ENCODE peak calls at places on chromosomes 11 and 22, in nine cellular contexts. L is H9, R is fibroblast of pulmonary artery, W is fibroblast of villous mesenchyme, S is lower leg skin, X is nephron progenitor cell, Y is upper lobe of right lung, J is dorsolateral prefrontal cortex, B is WTC11. F is an unnamed sample.

GRCh38 chr11:63918576-63919171 is 1.7 kb upstream of the RCOR2 start:
- DNase-seq in L (peak), W (peak), B (peak), Y (no peak), X (peak), S (no peak), R (no peak), J (no peak), F (no peak)

GRCh38 chr22:35154937-35155387 is 89.0 kb downstream of the ISX start:
- DNase-seq in S (no peak), R (peak), L (peak), J (peak), Y (peak), X (peak), W (peak), B (peak), F (peak)

GRCh38 chr11:16226245-16226644 is 130.1 kb downstream of the SOX6 start:
- DNase-seq in W (peak), J (no peak), X (no peak), R (peak), B (no peak), Y (peak), S (peak), L (no peak), F (no peak)

GRCh38 chr11:116972692-116973091 is 125.5 kb downstream of the SIK3 start:
- DNase-seq in B (no peak), J (no peak), R (no peak), X (no peak), W (no peak), Y (no peak), S (no peak), L (no peak), F (no peak)

GRCh38 chr11:111938687-111939160 is 1.6 kb downstream of the DIXDC1 start:
- DNase-seq in B (peak), J (no peak), X (peak), S (no peak), L (peak), Y (no peak), R (peak), W (peak), F (no peak)

GRCh38 chr22:19635644-19636043 is 78.7 kb upstream of the SEPTIN5 start:
- DNase-seq in R (no peak), X (no peak), J (no peak), Y (no peak), S (peak), L (no peak), B (no peak), W (no peak), F (no peak)

GRCh38 chr11:7892751-7893356 is 38.2 kb downstream of the OR10A6 start:
- DNase-seq in X (no peak), B (no peak), S (no peak), J (no peak), L (no peak), W (peak), Y (no peak), R (peak), F (no peak)

GRCh38 chr11:66820921-66821320 is 22.3 kb upstream of the RCE1 start:
- DNase-seq in J (no peak), X (no peak), W (peak), R (no peak), L (no peak), S (no peak), Y (no peak), B (no peak), F (no peak)

GRCh38 chr11:121723261-121723741 is 270.5 kb upstream of the SORL1-AS1 start:
- DNase-seq in R (peak), B (peak), W (peak), X (peak), L (peak), S (no peak), Y (no peak), J (peak), F (no peak)

GRCh38 chr11:96215094-96215782 is 127.8 kb downstream of the MAML2 start:
- DNase-seq in J (no peak), Y (no peak), X (peak), R (peak), L (no peak), B (no peak), W (peak), S (no peak), F (no peak)

GRCh38 chr22:20020533-20021195 is at the start of gene TANGO2:
- DNase-seq in L (peak), J (peak), R (peak), X (peak), Y (peak), B (peak), W (peak), S (peak), F (no peak)

GRCh38 chr11:69440876-69441275 is 40.6 kb upstream of the LINC01488 start:
- DNase-seq in W (no peak), R (no peak), Y (no peak), X (no peak), B (no peak), L (no peak), S (no peak), J (peak), F (peak)

GRCh38 chr11:9351956-9352355 is 32.5 kb upstream of the IPO7 start:
- DNase-seq in L (no peak), X (no peak), Y (no peak), J (no peak), R (no peak), B (no peak), S (no peak), W (no peak), F (no peak)

GRCh38 chr11:116192509-116193206 is 580.1 kb downstream of the BUD13 start:
- DNase-seq in J (no peak), B (no peak), Y (no peak), X (peak), W (no peak), R (no peak), L (no peak), S (no peak), F (no peak)

GRCh38 chr11:908273-908672 is 2.3 kb downstream of the CHID1 start:
- DNase-seq in L (no peak), W (no peak), B (no peak), J (no peak), R (no peak), Y (no peak), X (no peak), S (no peak), F (no peak)

GRCh38 chr11:82315093-82315492 is 418.6 kb downstream of the FAM181B start:
- DNase-seq in B (peak), X (peak), Y (no peak), R (no peak), S (no peak), L (peak), J (no peak), W (no peak), F (no peak)
- TF ChIP-seq CTCF in B (peak), X (peak), Y (peak), R (no peak), S (no peak), L (peak), J (peak), W (peak), F (peak)

DNA sequence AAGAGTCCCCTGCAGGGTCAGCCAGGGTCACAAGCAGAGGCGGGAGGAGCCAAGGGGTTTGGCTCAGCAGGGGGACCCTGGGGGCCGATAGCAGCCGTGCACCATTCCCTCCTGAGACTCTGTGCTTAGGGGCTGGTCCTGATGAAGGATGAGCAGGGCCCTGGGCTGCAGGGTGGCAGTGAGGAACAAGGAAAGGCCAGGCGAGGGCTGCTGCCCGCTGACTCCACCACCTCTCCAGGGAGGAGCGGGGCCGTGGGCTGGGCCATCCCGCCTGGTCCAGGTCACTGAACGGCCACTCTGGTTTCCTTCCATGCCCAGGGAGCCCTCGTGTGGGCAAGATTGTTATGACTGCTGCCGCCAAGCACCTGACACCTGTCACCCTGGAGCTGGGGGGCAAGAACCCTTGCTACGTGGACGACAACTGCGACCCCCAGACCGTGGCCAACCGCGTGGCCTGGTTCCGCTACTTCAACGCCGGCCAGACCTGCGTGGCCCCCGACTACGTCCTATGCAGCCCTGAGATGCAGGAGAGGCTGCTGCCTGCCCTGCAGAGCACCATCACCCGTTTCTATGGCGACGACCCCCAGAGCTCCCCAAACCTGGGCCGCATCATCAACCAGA is 9.2 kb upstream of the NDUFS8 start:
- DNase-seq in Y (no peak), W (no peak), L (peak), R (no peak), X (no peak), B (peak), S (no peak), J (no peak), F (no peak)
- TF ChIP-seq CTCF in Y (peak), W (peak), L (peak), R (peak), X (peak), B (no peak), S (no peak), J (no peak), F (peak)

DNA sequence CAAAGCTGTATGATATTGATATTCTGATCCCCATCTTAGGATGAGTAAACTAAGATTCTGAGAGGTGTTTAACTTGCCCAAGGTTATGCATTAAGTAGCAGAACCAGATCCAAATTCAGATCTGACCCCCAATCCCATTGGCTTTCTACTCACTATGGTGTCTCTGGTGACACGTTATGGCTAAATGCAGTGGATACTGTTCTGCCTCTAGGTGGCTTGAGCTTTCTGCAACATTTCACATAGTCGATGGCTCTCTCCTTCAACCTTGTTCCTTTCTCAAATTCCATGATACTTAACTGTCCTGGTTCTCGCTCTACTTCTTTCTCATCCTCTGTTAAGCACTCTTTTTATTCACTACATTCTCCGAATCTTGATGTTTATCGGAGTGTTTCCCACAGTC is 9.4 kb downstream of the C11orf97 start:
- DNase-seq in S (no peak), B (no peak), W (peak), Y (no peak), R (peak), L (peak), J (no peak), X (no peak), F (no peak)
- TF ChIP-seq CTCF in S (no peak), B (peak), W (peak), Y (peak), R (peak), L (peak), J (no peak), X (peak), F (peak)

DNA sequence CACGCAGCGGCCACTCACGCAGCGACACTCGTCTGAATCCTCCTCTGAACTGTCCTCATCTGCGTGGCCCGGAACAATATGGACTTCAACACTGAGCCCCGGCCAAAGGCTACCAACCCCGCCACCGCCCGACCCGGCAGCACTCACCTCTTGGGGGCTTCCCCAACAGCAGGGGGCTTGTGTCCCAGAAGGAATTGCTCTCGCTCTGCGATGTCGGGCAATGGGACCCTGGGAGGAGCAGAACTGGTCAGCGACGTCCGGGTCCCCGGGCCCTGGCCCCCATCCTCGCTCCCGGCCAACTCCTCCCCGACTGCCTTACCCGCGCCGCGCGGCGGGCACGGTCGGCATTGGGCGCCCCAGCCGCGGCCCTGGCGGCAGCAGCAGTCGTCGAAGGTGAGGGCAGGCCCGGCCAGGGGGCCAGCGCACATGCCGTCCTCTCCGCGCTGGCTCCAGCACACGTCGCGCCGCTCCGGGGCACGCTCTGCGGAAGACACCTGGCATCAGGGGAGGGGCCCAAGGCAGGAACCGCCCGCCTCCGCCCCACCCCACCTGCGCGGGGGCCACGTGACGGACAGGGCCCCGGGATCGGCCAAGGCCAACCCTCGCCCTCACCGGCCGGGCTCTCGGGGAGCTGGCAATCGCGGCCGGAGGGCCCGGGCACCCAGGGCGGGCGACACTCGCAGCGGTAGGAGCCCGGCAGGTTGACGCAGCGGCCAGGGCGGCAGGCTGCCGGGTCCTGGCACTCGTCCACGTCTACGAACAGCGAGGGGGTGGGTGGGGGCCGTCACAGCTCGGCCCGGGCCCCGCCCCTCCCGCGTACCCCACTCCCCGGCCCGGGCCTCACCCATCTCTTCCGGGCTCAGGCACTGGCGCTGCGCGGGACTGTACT is 14.8 kb downstream of the SCYL1 start:
- DNase-seq in B (peak), X (no peak), Y (no peak), W (no peak), J (no peak), L (peak), R (no peak), S (peak), F (no peak)
- TF ChIP-seq CTCF in B (no peak), X (no peak), Y (no peak), W (no peak), J (peak), L (no peak), R (no peak), S (no peak), F (peak)

DNA sequence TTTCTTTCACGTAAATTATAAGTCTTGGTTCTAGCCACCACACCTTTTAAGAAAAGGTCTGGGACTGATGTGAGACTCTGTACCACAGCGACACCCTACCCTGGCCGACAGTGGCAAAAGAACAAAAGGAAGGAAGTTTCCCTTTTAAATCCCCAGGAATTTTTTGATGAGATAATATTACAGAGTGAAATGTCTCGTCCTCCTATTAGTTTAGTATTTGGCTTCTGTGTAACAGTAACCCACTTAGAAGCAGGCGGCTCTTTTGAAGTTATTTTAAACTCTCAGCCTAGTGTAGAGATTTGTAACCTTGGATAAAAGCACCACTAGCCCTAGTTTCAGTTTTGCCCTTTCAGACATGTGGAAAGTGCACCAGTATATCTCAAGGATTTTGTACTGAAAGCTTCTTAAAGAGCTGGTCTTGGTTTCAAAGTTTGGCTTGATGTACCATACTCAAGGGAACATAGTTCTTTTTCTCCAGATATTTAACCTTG is 84.1 kb downstream of the C22orf31 start:
- DNase-seq in S (no peak), X (no peak), W (peak), B (no peak), L (no peak), Y (no peak), R (peak), J (no peak), F (no peak)
- TF ChIP-seq CTCF in S (no peak), X (no peak), W (no peak), B (no peak), L (no peak), Y (peak), R (peak), J (no peak), F (peak)

F was measured in chondrocyte.